ENCODE peak calls at places on chromosomes 16 and 17, in six cellular contexts. K is brain microvascular endothelial cell, Y is psoas muscle, J is mucosa of descending colon, T is heart right ventricle, V is AG09309. L is an unnamed sample.

GRCh38 chr17:34673995-34674900 is 94.9 kb downstream of the TMEM132E start:
- DNase-seq in K (no peak), Y (no peak), J (no peak), T (no peak), V (no peak), L (no peak)

GRCh38 chr17:73949903-73950302 is 253.6 kb upstream of the RPL38 start:
- DNase-seq in K (no peak), Y (no peak), J (no peak), T (no peak), V (no peak), L (no peak)

GRCh38 chr17:50256826-50257573 is 17.3 kb upstream of the TMEM92 start:
- DNase-seq in K (no peak), Y (no peak), J (no peak), T (no peak), V (no peak), L (no peak)

GRCh38 chr17:81253358-81254131 is 14.4 kb downstream of the NDUFAF8 start:
- DNase-seq in K (peak; percentile 27), Y (peak; percentile 48), J (no peak), T (no peak), V (no peak), L (no peak)

GRCh38 chr17:74354123-74354522 is 7.5 kb downstream of the BTBD17 start:
- DNase-seq in K (no peak), Y (peak; percentile 45), J (no peak), T (peak; percentile 54), V (no peak), L (no peak)

GRCh38 chr16:16828913-16829398 is 450.0 kb downstream of the NPIPA7 start:
- DNase-seq in K (no peak), Y (no peak), J (no peak), T (no peak), V (no peak), L (no peak)

GRCh38 chr16:31138621-31139578 is 3.4 kb upstream of the PRSS8 start:
- DNase-seq in K (peak; percentile 43), Y (peak; percentile 75), J (peak; percentile 91), T (peak; percentile 43), V (no peak), L (no peak)

GRCh38 chr17:1779571-1780074 is 17.8 kb downstream of the SERPINF1 start:
- DNase-seq in K (peak; percentile 94), Y (peak; percentile 82), J (no peak), T (peak; percentile 58), V (peak; percentile 88), L (peak; percentile 84)

GRCh38 chr17:62790554-62790953 is 17.6 kb downstream of the MARCHF10 start:
- DNase-seq in K (peak; percentile 81), Y (no peak), J (no peak), T (no peak), V (no peak), L (no peak)

GRCh38 chr17:35998018-35998545 is 3.3 kb downstream of the CCL15 start:
- DNase-seq in K (no peak), Y (no peak), J (no peak), T (no peak), V (no peak), L (no peak)

GRCh38 chr17:72660274-72661092 is 432.0 kb downstream of the SLC39A11 start:
- DNase-seq in K (no peak), Y (no peak), J (no peak), T (no peak), V (no peak), L (no peak)
- TF ChIP-seq CTCF in K (no peak), Y (no peak), J (no peak), T (no peak), V (no peak), L (no peak)

GRCh38 chr17:497587-498034 is 145.0 kb upstream of the RPH3AL start:
- DNase-seq in K (no peak), Y (no peak), J (no peak), T (no peak), V (no peak), L (no peak)
- H3K4me3 ChIP-seq in K (no peak overlapping the region), Y (no peak overlapping the region), J (no peak overlapping the region), T (no peak overlapping the region), V (no peak overlapping the region), L (no peak overlapping the region)

DNA sequence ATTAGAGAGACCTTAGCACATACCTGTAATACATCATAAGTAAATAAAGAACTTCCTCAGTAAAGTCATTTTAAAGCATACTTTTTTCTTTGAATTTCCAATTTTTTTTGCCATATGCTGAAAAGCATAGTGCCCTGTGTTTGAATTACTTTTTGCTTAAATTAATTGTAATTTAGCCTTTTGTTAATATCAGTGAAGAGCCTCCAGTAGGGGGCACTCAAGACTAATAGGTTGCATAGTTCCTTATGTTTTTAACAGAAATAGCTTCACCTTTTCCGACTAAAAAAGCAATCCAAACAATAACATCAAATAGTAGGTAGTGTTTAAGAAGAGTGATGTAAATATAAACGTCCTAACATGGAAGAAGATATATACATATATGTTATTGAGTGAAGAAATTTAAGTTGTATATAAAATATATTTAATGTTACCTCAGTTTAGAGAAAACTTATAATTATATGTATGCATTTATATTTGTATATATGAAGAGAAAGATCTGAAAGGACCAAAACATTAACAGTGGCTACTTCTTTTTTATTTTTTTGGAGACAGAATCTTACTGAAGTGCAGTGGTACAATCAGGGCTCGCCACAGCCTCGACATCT is 18.6 kb downstream of the RAD51C start:
- DNase-seq in K (peak; percentile 62), Y (no peak), J (no peak), T (no peak), V (no peak), L (no peak)
- TF ChIP-seq CTCF in K (peak; percentile 50), Y (peak; percentile 62), J (no peak), T (peak; percentile 72), V (peak; percentile 57), L (peak; percentile 41)

GRCh38 chr17:55768946-55769624 is 18.2 kb downstream of the PCTP start:
- DNase-seq in K (no peak), Y (no peak), J (no peak), T (no peak), V (no peak), L (no peak)
- H3K4me3 ChIP-seq in K (no peak overlapping the region), Y (no peak overlapping the region), J (no peak overlapping the region), T (no peak overlapping the region), V (no peak overlapping the region), L (no peak overlapping the region)

GRCh38 chr17:21275579-21276339 is 8.8 kb upstream of the MAP2K3 start:
- DNase-seq in K (peak; percentile 67), Y (peak; percentile 94), J (peak; percentile 97), T (peak; percentile 97), V (no peak), L (no peak)
- TF ChIP-seq CTCF in K (no peak), Y (peak; percentile 4), J (no peak), T (no peak), V (no peak), L (no peak)

GRCh38 chr17:15651001-15651582 is 31.6 kb upstream of the FBXW10B start:
- DNase-seq in K (no peak), Y (no peak), J (peak; percentile 57), T (no peak), V (no peak), L (no peak)

GRCh38 chr17:15652960-15653359 is 31.2 kb downstream of the TRIM16 start:
- DNase-seq in K (no peak), Y (no peak), J (no peak), T (no peak), V (no peak), L (no peak)

GRCh38 chr17:15651583-15652110 is 32.1 kb upstream of the FBXW10B start:
- DNase-seq in K (peak; percentile 99), Y (peak; percentile 97), J (peak; percentile 96), T (peak; percentile 95), V (peak; percentile 93), L (peak; percentile 91)

GRCh38 chr17:15648384-15648783 is 28.9 kb upstream of the FBXW10B start:
- DNase-seq in K (no peak), Y (no peak), J (no peak), T (no peak), V (no peak), L (no peak)

GRCh38 chr17:15649861-15650391 is 30.4 kb upstream of the FBXW10B start:
- DNase-seq in K (peak; percentile 24), Y (peak; percentile 59), J (peak; percentile 72), T (no peak), V (no peak), L (no peak)
- H3K4me3 ChIP-seq in K (peak overlapping the region; percentile 80), Y (peak overlapping the region; percentile 75), J (no peak overlapping the region), T (peak overlapping the region; percentile 74), V (peak overlapping the region; percentile 98), L (peak overlapping the region; percentile 99)

DNA sequence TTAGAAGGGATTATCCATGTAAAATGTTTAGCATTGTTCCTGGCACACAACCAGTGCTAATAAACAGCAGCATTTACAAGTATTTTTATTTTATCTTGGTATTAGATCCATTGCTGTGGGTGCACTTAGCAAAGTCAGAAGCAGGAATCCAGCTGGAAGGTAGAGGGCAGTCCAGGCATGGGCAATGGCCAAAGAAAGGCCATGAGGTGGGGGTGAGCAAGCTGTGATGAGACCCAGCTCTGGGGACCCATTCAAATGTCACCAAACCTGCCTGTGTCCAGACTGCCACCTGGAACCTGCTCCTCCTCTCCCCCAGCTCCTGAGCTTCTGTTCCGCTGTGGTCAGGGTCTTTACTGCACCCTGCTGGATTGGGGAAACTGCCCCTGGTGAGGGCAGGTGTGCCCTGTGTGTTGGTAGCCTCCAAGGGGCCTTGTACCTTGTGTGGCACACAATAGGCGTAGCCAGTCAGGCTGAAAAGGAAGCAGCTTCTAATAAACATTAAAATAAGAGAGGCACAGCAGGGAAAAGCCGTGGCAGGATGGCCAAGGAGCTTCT is 118.0 kb upstream of the CRHR1 start:
- DNase-seq in K (no peak), Y (no peak), J (no peak), T (no peak), V (no peak), L (no peak)
- TF ChIP-seq CTCF in K (peak; percentile 15), Y (no peak), J (no peak), T (no peak), V (peak; percentile 14), L (no peak)

L was measured in AG04449.